ENCODE peak calls at places on chromosomes 13 and 19, in eight cellular contexts. D is IMR-90, K is transverse colon, Y is thyroid gland, T is heart left ventricle, A is HCT116, W is lower leg skin, E is suprapubic skin. J is an unnamed sample.

GRCh38 chr19:44703336-44704078 is 4.6 kb downstream of the CEACAM16 start:
- DNase-seq in D (no peak), K (no peak), Y (no peak), T (no peak), A (no peak), W (no peak), E (no peak), J (no peak)

GRCh38 chr13:23966691-23967615 is 69.7 kb upstream of the C1QTNF9B start:
- DNase-seq in D (peak), K (no peak), Y (no peak), T (no peak), A (no peak), W (no peak), E (no peak), J (no peak)

GRCh38 chr13:58376349-58376748 is 744.8 kb downstream of the PCDH17 start:
- DNase-seq in D (no peak), K (no peak), Y (no peak), T (no peak), A (no peak), W (no peak), E (no peak), J (no peak)

GRCh38 chr13:30191491-30192100 is 115.8 kb downstream of the KATNAL1 start:
- DNase-seq in D (peak), K (no peak), Y (no peak), T (no peak), A (no peak), W (no peak), E (no peak), J (peak)

GRCh38 chr13:111387945-111388600 is 67.6 kb downstream of the TEX29 start:
- DNase-seq in D (no peak), K (no peak), Y (no peak), T (peak), A (no peak), W (peak), E (no peak), J (no peak)

GRCh38 chr13:33194820-33195692 is 90.5 kb downstream of the STARD13 start:
- DNase-seq in D (peak), K (no peak), Y (no peak), T (no peak), A (no peak), W (no peak), E (no peak), J (no peak)

GRCh38 chr13:97108535-97108910 is 113.6 kb upstream of the MBNL2 start:
- DNase-seq in D (peak), K (no peak), Y (no peak), T (no peak), A (no peak), W (no peak), E (no peak), J (peak)

GRCh38 chr13:114065141-114065925 is 67.1 kb downstream of the RASA3 start:
- DNase-seq in D (peak), K (peak), Y (peak), T (peak), A (peak), W (peak), E (peak), J (peak)

GRCh38 chr19:14164088-14164487 is 27.7 kb upstream of the ASF1B start:
- DNase-seq in D (no peak), K (no peak), Y (no peak), T (no peak), A (no peak), W (no peak), E (no peak), J (no peak)

GRCh38 chr19:44684892-44685847 is 13.8 kb upstream of the CEACAM16 start:
- DNase-seq in D (peak), K (peak), Y (peak), T (peak), A (peak), W (no peak), E (no peak), J (peak)

GRCh38 chr19:39949026-39949747 is 14.8 kb upstream of the FCGBP start:
- DNase-seq in D (no peak), K (no peak), Y (no peak), T (no peak), A (no peak), W (no peak), E (no peak), J (no peak)

GRCh38 chr13:44844786-44845185 is 144.5 kb downstream of the NUFIP1 start:
- DNase-seq in D (no peak), K (no peak), Y (no peak), T (no peak), A (no peak), W (peak), E (no peak), J (no peak)

GRCh38 chr13:36700170-36700569 is 26.4 kb downstream of the SERTM1 start:
- DNase-seq in D (no peak), K (no peak), Y (no peak), T (no peak), A (no peak), W (no peak), E (no peak), J (no peak)

GRCh38 chr13:102374233-102374632 is 27.6 kb downstream of the FGF14 start:
- DNase-seq in D (no peak), K (no peak), Y (no peak), T (no peak), A (no peak), W (no peak), E (no peak), J (no peak)

GRCh38 chr13:44098559-44098958 is 218.9 kb downstream of the LACC1 start:
- DNase-seq in D (no peak), K (no peak), Y (no peak), T (no peak), A (no peak), W (no peak), E (no peak), J (no peak)

GRCh38 chr13:45809810-45810394 is 41.7 kb downstream of the SIAH3 start:
- DNase-seq in D (no peak), K (no peak), Y (no peak), T (no peak), A (no peak), W (no peak), E (no peak), J (no peak)

GRCh38 chr19:33052352-33052972 is 12.2 kb downstream of the RHPN2 start:
- DNase-seq in D (peak), K (peak), Y (peak), T (no peak), A (no peak), W (no peak), E (no peak), J (no peak)

GRCh38 chr13:43377149-43377548 is 353.8 kb downstream of the DNAJC15 start:
- DNase-seq in D (peak), K (no peak), Y (no peak), T (no peak), A (no peak), W (no peak), E (peak), J (no peak)

GRCh38 chr13:111664060-111664459 is 343.6 kb downstream of the TEX29 start:
- DNase-seq in D (no peak), K (no peak), Y (no peak), T (no peak), A (no peak), W (peak), E (no peak), J (no peak)

GRCh38 chr13:73177017-73177416 is 118.2 kb downstream of the KLF5 start:
- DNase-seq in D (no peak), K (no peak), Y (no peak), T (no peak), A (no peak), W (no peak), E (no peak), J (no peak)

GRCh38 chr13:79522583-79522982 is 41.6 kb downstream of the NDFIP2 start:
- DNase-seq in D (peak), K (no peak), Y (no peak), T (no peak), A (no peak), W (no peak), E (no peak), J (no peak)

GRCh38 chr13:37886879-37887278 is 17.3 kb upstream of the TRPC4 start:
- DNase-seq in D (no peak), K (no peak), Y (no peak), T (no peak), A (no peak), W (no peak), E (no peak), J (no peak)

GRCh38 chr19:40594657-40595077 is 6.5 kb upstream of the LTBP4 start:
- DNase-seq in D (peak), K (no peak), Y (no peak), T (no peak), A (no peak), W (no peak), E (no peak), J (peak)

GRCh38 chr13:66543780-66544179 is 686.4 kb downstream of the PCDH9 start:
- DNase-seq in D (no peak), K (no peak), Y (no peak), T (no peak), A (peak), W (no peak), E (no peak), J (no peak)

GRCh38 chr13:85040176-85040660 is 759.0 kb downstream of the SLITRK6 start:
- DNase-seq in D (no peak), K (no peak), Y (no peak), T (no peak), A (no peak), W (no peak), E (no peak), J (no peak)

GRCh38 chr13:108943842-108944241 is 314.4 kb downstream of the MYO16 start:
- DNase-seq in D (no peak), K (no peak), Y (no peak), T (no peak), A (no peak), W (no peak), E (no peak), J (no peak)

GRCh38 chr13:40982772-40983171 is 36.3 kb downstream of the ELF1 start:
- DNase-seq in D (peak), K (peak), Y (peak), T (peak), A (no peak), W (no peak), E (no peak), J (no peak)

GRCh38 chr19:2770055-2771013 is 12.7 kb downstream of the SGTA start:
- DNase-seq in D (peak), K (peak), Y (no peak), T (peak), A (no peak), W (no peak), E (no peak), J (no peak)

GRCh38 chr13:74774252-74774651 is 640.0 kb upstream of the KLF12 start:
- DNase-seq in D (peak), K (no peak), Y (no peak), T (no peak), A (no peak), W (no peak), E (no peak), J (no peak)

DNA sequence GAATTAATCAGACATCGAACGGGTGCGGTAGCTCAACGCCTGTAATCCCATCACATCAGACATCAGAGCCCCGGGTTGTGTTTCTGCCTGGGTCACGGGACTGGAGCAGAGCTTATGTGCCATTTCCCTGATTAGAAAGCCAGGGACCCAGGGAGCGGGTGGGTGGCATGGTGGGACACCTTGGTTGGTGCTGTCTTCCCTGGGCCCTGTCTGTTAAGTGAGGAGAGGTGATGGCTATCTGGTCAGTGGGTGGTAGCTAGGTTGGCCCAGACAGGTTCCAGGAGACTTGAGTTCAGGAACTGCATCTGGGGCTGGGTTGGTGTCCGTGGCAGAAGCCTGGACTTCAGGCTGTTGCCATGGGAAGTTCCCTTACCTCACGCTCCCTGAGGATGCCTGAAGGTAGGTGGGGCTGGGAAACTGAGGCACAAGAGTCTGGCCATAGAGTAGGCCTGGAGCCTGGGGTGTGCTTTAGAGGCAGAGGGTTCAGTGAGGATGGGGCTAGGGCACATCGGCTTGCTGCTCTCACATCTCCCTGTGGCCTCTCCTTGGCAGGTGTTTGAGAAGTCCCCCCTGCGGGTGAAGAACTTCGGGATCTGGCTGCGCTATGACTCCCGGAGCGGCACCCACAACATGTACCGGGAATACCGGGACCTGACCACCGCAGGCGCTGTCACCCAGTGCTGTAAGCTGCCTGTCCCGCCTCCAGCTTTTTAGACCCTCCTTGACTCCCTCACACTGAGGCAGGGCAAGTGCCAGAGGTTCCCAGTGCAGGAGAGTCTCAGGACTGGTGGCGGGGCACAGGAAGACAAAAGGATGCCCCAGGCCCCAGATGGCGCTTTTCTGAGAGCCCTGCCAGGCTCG is 2.1 kb downstream of the RPL18A start:
- DNase-seq in D (no peak), K (no peak), Y (no peak), T (no peak), A (no peak), W (no peak), E (no peak), J (no peak)
- TF ChIP-seq POLR2A in D (no peak), K (no peak), Y (no peak), T (no peak), A (no peak), W (no peak), E (no peak), J (no peak)

GRCh38 chr19:11337080-11337479 is 2.4 kb downstream of the RAB3D start:
- DNase-seq in D (no peak), K (no peak), Y (no peak), T (no peak), A (no peak), W (no peak), E (no peak), J (no peak)

GRCh38 chr19:11338164-11338563 is 1.3 kb downstream of the RAB3D start:
- DNase-seq in D (no peak), K (peak), Y (no peak), T (no peak), A (no peak), W (no peak), E (no peak), J (no peak)

GRCh38 chr19:11338569-11339253 is 746 bp downstream of the RAB3D start:
- DNase-seq in D (no peak), K (no peak), Y (peak), T (no peak), A (no peak), W (no peak), E (no peak), J (no peak)

GRCh38 chr19:11342429-11342828 is 3.0 kb upstream of the RAB3D start:
- DNase-seq in D (no peak), K (no peak), Y (no peak), T (no peak), A (no peak), W (no peak), E (no peak), J (no peak)

GRCh38 chr19:11339254-11340098 is at the start of gene RAB3D:
- DNase-seq in D (peak), K (peak), Y (peak), T (peak), A (peak), W (peak), E (peak), J (peak)
- TF ChIP-seq POLR2A in D (no peak), K (peak), Y (no peak), T (no peak), A (no peak), W (no peak), E (peak), J (peak)

GRCh38 chr19:15417699-15418098 is 1.1 kb downstream of the AKAP8L start:
- DNase-seq in D (no peak), K (no peak), Y (peak), T (no peak), A (no peak), W (no peak), E (no peak), J (no peak)
- TF ChIP-seq POLR2A in D (no peak), K (no peak), Y (no peak), T (no peak), A (no peak), W (no peak), E (no peak), J (no peak)

GRCh38 chr13:77026783-77027621 is at the start of gene FBXL3:
- DNase-seq in D (peak), K (peak), Y (peak), T (peak), A (peak), W (peak), E (peak), J (peak)
- TF ChIP-seq POLR2A in D (peak), K (peak), Y (peak), T (no peak), A (peak), W (peak), E (peak), J (peak)

GRCh38 chr13:99294198-99294597 is 13.0 kb downstream of the GPR183 start:
- DNase-seq in D (no peak), K (no peak), Y (no peak), T (no peak), A (no peak), W (no peak), E (no peak), J (no peak)
- TF ChIP-seq POLR2A in D (no peak), K (no peak), Y (no peak), T (no peak), A (no peak), W (no peak), E (no peak), J (no peak)

DNA sequence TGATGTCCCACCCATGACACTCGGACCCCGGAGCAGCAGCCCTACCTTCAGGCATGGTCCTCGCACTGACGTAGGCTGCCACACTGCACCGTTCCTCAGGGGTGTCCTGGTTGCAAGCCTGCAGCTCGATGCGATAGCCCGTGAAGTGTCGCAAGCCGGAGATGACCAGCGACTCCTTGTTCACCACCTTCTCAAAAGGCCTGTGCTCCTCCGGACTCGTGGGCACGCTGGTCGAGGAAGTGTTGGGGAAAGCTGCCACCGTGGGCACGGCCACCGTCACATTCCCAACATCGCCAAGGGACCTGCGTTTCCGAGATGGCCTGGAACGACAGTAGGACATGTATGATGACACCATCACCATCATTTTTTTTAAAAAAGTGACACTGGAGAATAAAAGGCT is 73.3 kb downstream of the ZNF557 start:
- DNase-seq in D (no peak), K (no peak), Y (no peak), T (no peak), A (no peak), W (no peak), E (no peak), J (no peak)
- TF ChIP-seq POLR2A in D (no peak), K (no peak), Y (no peak), T (no peak), A (no peak), W (no peak), E (no peak), J (no peak)

GRCh38 chr19:42284066-42284501 is 15.0 kb downstream of the CIC start:
- DNase-seq in D (peak), K (peak), Y (peak), T (peak), A (no peak), W (peak), E (peak), J (peak)

GRCh38 chr19:42282810-42283247 is 13.8 kb downstream of the CIC start:
- DNase-seq in D (no peak), K (no peak), Y (no peak), T (no peak), A (no peak), W (peak), E (no peak), J (no peak)

GRCh38 chr19:42282036-42282762 is 13.1 kb downstream of the CIC start:
- DNase-seq in D (peak), K (no peak), Y (no peak), T (no peak), A (no peak), W (peak), E (peak), J (no peak)

GRCh38 chr19:42284641-42285341 is 15.7 kb downstream of the CIC start:
- DNase-seq in D (no peak), K (no peak), Y (no peak), T (no peak), A (no peak), W (peak), E (peak), J (no peak)

GRCh38 chr19:42283248-42284065 is 14.4 kb downstream of the CIC start:
- DNase-seq in D (peak), K (peak), Y (peak), T (peak), A (peak), W (peak), E (peak), J (peak)
- TF ChIP-seq POLR2A in D (no peak), K (peak), Y (no peak), T (no peak), A (no peak), W (peak), E (peak), J (no peak)

GRCh38 chr19:4375620-4376228 is 24.6 kb downstream of the SH3GL1 start:
- DNase-seq in D (peak), K (peak), Y (no peak), T (no peak), A (no peak), W (peak), E (peak), J (peak)
- TF ChIP-seq POLR2A in D (no peak), K (no peak), Y (no peak), T (no peak), A (no peak), W (no peak), E (peak), J (no peak)